ENCODE peak calls at places on chromosomes 6 and 20, in four cellular contexts. One of them, this sample, is unnamed.

GRCh38 chr20:25858495-25859425 is 162.1 kb upstream of the ZNF337 start:
- DNase-seq in stomach: no peak
- DNase-seq in HCT116: no peak
- DNase-seq in sigmoid colon: peak; percentile 30
- DNase-seq in this sample: no peak

GRCh38 chr6:1619106-1619665 is 9.5 kb downstream of the FOXC1 start:
- DNase-seq in stomach: no peak
- DNase-seq in HCT116: no peak
- DNase-seq in sigmoid colon: peak; percentile 52
- DNase-seq in this sample: no peak

GRCh38 chr6:118514689-118515088 is 33.4 kb upstream of the PLN start:
- DNase-seq in stomach: no peak
- DNase-seq in HCT116: no peak
- DNase-seq in sigmoid colon: no peak
- DNase-seq in this sample: no peak

GRCh38 chr6:150874184-150874583 is 8.7 kb downstream of the MTHFD1L start:
- DNase-seq in stomach: no peak
- DNase-seq in HCT116: no peak
- DNase-seq in sigmoid colon: no peak
- DNase-seq in this sample: no peak

GRCh38 chr6:14932485-14933178 is 313.2 kb upstream of the JARID2 start:
- DNase-seq in stomach: no peak
- DNase-seq in HCT116: no peak
- DNase-seq in sigmoid colon: no peak
- DNase-seq in this sample: no peak

GRCh38 chr6:159249150-159249549 is 80.0 kb downstream of the FNDC1 start:
- DNase-seq in stomach: no peak
- DNase-seq in HCT116: no peak
- DNase-seq in sigmoid colon: no peak
- DNase-seq in this sample: no peak

GRCh38 chr6:167645383-167645782 is 181.3 kb upstream of the AFDN start:
- DNase-seq in stomach: no peak
- DNase-seq in HCT116: no peak
- DNase-seq in sigmoid colon: no peak
- DNase-seq in this sample: no peak

GRCh38 chr20:24166127-24166389 is 177.5 kb upstream of the GGTLC1 start:
- DNase-seq in stomach: no peak
- DNase-seq in HCT116: no peak
- DNase-seq in sigmoid colon: no peak
- DNase-seq in this sample: no peak

GRCh38 chr6:127297502-127298070 is 30.9 kb downstream of the RNF146 start:
- DNase-seq in stomach: no peak
- DNase-seq in HCT116: no peak
- DNase-seq in sigmoid colon: no peak
- DNase-seq in this sample: no peak

GRCh38 chr6:142913511-142914047 is 31.4 kb downstream of the HIVEP2 start:
- DNase-seq in stomach: no peak
- DNase-seq in HCT116: no peak
- DNase-seq in sigmoid colon: no peak
- DNase-seq in this sample: peak; percentile 29

GRCh38 chr20:41318271-41318649 is 729 bp upstream of the ZHX3 start:
- DNase-seq in stomach: no peak
- DNase-seq in HCT116: no peak
- DNase-seq in sigmoid colon: no peak
- DNase-seq in this sample: no peak

GRCh38 chr6:84428300-84428907 is 201.0 kb upstream of the CEP162 start:
- DNase-seq in stomach: peak; percentile 38
- DNase-seq in HCT116: peak; percentile 44
- DNase-seq in sigmoid colon: no peak
- DNase-seq in this sample: no peak

DNA sequence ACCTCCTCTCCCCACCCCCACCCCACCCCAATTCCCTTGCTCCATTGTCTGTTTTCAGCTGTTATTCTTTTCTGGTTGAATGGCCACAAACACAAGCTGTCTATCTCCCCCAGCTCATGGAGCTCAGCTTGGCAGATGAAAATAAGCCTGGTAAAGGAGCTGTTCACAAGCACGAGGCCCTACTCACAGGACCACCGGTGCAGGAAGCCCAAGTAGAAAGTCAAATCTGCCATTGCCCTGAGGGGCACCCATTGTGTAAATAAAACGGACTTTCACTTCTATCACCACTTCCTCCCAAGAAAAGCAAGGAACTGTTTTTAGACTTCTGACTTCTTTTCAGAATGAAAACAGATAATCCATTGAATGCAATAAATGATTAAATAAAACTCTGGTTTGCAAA is 27.8 kb downstream of the RIPOR2 start:
- DNase-seq in stomach: no peak
- DNase-seq in HCT116: no peak
- DNase-seq in sigmoid colon: no peak
- DNase-seq in this sample: no peak
- TF ChIP-seq POLR2AphosphoS5 in stomach: no peak
- TF ChIP-seq POLR2AphosphoS5 in HCT116: no peak
- TF ChIP-seq POLR2AphosphoS5 in sigmoid colon: no peak
- TF ChIP-seq POLR2AphosphoS5 in this sample: no peak

GRCh38 chr20:35742741-35743523 is 872 bp upstream of the RBM39 start:
- DNase-seq in stomach: no peak
- DNase-seq in HCT116: no peak
- DNase-seq in sigmoid colon: no peak
- DNase-seq in this sample: no peak
- TF ChIP-seq POLR2A in stomach: no peak
- TF ChIP-seq POLR2A in HCT116: no peak
- TF ChIP-seq POLR2A in sigmoid colon: no peak
- TF ChIP-seq POLR2A in this sample: peak; percentile 73

GRCh38 chr20:56933331-56933698 is 304.2 kb downstream of the TFAP2C start:
- DNase-seq in stomach: no peak
- DNase-seq in HCT116: no peak
- DNase-seq in sigmoid colon: peak; percentile 2
- DNase-seq in this sample: no peak
- TF ChIP-seq POLR2AphosphoS5 in stomach: no peak
- TF ChIP-seq POLR2AphosphoS5 in HCT116: no peak
- TF ChIP-seq POLR2AphosphoS5 in sigmoid colon: no peak
- TF ChIP-seq POLR2AphosphoS5 in this sample: no peak

GRCh38 chr20:54131675-54132611 is 41.8 kb downstream of the CYP24A1 start:
- DNase-seq in stomach: no peak
- DNase-seq in HCT116: no peak
- DNase-seq in sigmoid colon: no peak
- DNase-seq in this sample: no peak

GRCh38 chr20:54129350-54129749 is 44.4 kb downstream of the CYP24A1 start:
- DNase-seq in stomach: no peak
- DNase-seq in HCT116: no peak
- DNase-seq in sigmoid colon: no peak
- DNase-seq in this sample: no peak

GRCh38 chr20:54133434-54134427 is 40.1 kb downstream of the CYP24A1 start:
- DNase-seq in stomach: no peak
- DNase-seq in HCT116: peak; percentile 63
- DNase-seq in sigmoid colon: no peak
- DNase-seq in this sample: no peak

GRCh38 chr20:54134445-54135220 is 39.2 kb downstream of the CYP24A1 start:
- DNase-seq in stomach: no peak
- DNase-seq in HCT116: peak; percentile 76
- DNase-seq in sigmoid colon: no peak
- DNase-seq in this sample: no peak

GRCh38 chr20:54132612-54133433 is 41.0 kb downstream of the CYP24A1 start:
- DNase-seq in stomach: no peak
- DNase-seq in HCT116: peak; percentile 92
- DNase-seq in sigmoid colon: peak; percentile 72
- DNase-seq in this sample: no peak
- TF ChIP-seq POLR2A in stomach: no peak
- TF ChIP-seq POLR2A in HCT116: peak; percentile 18
- TF ChIP-seq POLR2A in sigmoid colon: no peak
- TF ChIP-seq POLR2A in this sample: no peak

GRCh38 chr20:54237544-54237943 is 29.7 kb downstream of the PFDN4 start:
- DNase-seq in stomach: no peak
- DNase-seq in HCT116: no peak
- DNase-seq in sigmoid colon: no peak
- DNase-seq in this sample: no peak
- TF ChIP-seq POLR2AphosphoS5 in stomach: no peak
- TF ChIP-seq POLR2AphosphoS5 in HCT116: no peak
- TF ChIP-seq POLR2AphosphoS5 in sigmoid colon: no peak
- TF ChIP-seq POLR2AphosphoS5 in this sample: no peak

This sample was measured in GM12892.